ENCODE peak calls at places on chromosomes 7 and 10, in four cellular contexts. Y, F, C and Q are unnamed samples. For H3K36me3, the result is how much of the 10 kb centered on the place peaks cover.

GRCh38 chr10:33336606-33337334 is 2.3 kb upstream of the NRP1 start:
- DNase-seq in Y (no peak), F (no peak), C (no peak), Q (no peak)

GRCh38 chr7:19675816-19676215 is 33.0 kb downstream of the POLR1F start:
- DNase-seq in Y (no peak), F (no peak), C (no peak), Q (no peak)

GRCh38 chr7:55509322-55509721 is 63.0 kb downstream of the VOPP1 start:
- DNase-seq in Y (no peak), F (no peak), C (no peak), Q (no peak)

GRCh38 chr10:43259981-43260761 is 6.7 kb downstream of the RASGEF1A start:
- DNase-seq in Y (no peak), F (no peak), C (no peak), Q (no peak)

GRCh38 chr10:60238408-60239100 is 151.1 kb downstream of the ANK3 start:
- DNase-seq in Y (no peak), F (peak), C (no peak), Q (peak)

GRCh38 chr7:30727061-30727945 is 24.6 kb upstream of the INMT start:
- DNase-seq in Y (no peak), F (no peak), C (no peak), Q (no peak)

GRCh38 chr10:56181607-56182006 is 179.5 kb downstream of the ZWINT start:
- DNase-seq in Y (no peak), F (no peak), C (no peak), Q (no peak)

GRCh38 chr10:4101918-4102654 is 317.1 kb upstream of the KLF6 start:
- DNase-seq in Y (no peak), F (no peak), C (no peak), Q (no peak)

GRCh38 chr7:152435384-152436278 is at the start of gene KMT2C:
- DNase-seq in Y (no peak), F (no peak), C (peak), Q (no peak)

GRCh38 chr7:108660465-108660864 is 90.8 kb downstream of the DNAJB9 start:
- DNase-seq in Y (no peak), F (peak), C (peak), Q (no peak)

GRCh38 chr10:132447446-132448247 is 50.6 kb downstream of the PWWP2B start:
- DNase-seq in Y (peak), F (no peak), C (no peak), Q (no peak)

GRCh38 chr7:80218723-80219122 is 84.1 kb downstream of the GNAI1 start:
- DNase-seq in Y (peak), F (peak), C (no peak), Q (peak)

GRCh38 chr7:87878208-87878735 is 2.0 kb downstream of the DBF4 start:
- DNase-seq in Y (no peak), F (no peak), C (no peak), Q (no peak)

GRCh38 chr10:28734940-28735759 is 57.8 kb downstream of the BAMBI start:
- DNase-seq in Y (peak), F (peak), C (peak), Q (no peak)

GRCh38 chr10:95260909-95261552 is 29.8 kb downstream of the PDLIM1 start:
- DNase-seq in Y (no peak), F (no peak), C (no peak), Q (no peak)

GRCh38 chr10:86224354-86225097 is 142.1 kb downstream of the GRID1 start:
- DNase-seq in Y (no peak), F (no peak), C (no peak), Q (no peak)

GRCh38 chr10:124011464-124011863 is 81.9 kb downstream of the CHST15 start:
- DNase-seq in Y (no peak), F (no peak), C (no peak), Q (no peak)

GRCh38 chr10:91635401-91636400 is 2.8 kb upstream of the PPP1R3C start:
- DNase-seq in Y (peak), F (peak), C (peak), Q (peak)

GRCh38 chr7:132328760-132329159 is 247.5 kb downstream of the PLXNA4 start:
- DNase-seq in Y (no peak), F (no peak), C (no peak), Q (no peak)

GRCh38 chr7:52270301-52270700 is 765.1 kb upstream of the POM121L12 start:
- DNase-seq in Y (no peak), F (no peak), C (no peak), Q (no peak)

GRCh38 chr10:53598914-53599313 is 826.3 kb upstream of the MBL2 start:
- DNase-seq in Y (no peak), F (no peak), C (no peak), Q (no peak)

DNA sequence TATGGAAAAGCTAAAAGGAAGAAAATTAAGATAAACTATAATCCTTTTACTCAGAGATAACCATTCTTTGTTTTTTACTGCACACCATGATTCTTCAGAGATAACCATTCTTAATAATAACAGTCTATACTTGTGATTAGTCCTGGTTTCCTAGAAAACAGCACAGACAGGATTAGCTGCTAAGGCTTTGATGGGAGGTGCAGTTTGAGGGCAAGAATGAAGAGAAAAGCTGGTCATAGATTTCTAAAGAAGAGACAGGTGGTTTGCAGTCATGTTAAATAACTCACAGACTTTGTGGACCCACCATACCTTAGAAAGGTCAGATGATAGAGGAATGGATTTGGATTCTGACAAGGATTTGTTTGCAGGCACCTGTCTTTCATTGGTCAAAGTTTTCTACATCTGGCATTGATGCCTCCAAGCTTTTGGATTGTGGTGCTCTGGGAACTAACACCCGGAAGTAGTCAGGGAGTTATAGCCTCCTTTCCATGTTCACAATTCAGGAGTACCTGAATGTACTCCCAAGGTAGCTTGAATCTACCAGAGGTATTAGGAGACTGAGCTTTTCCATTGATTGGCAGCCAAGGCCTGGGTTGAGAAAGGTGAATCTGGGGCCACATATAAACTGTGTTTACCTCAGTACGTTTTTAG is 3.7 kb downstream of the SMC3 start:
- DNase-seq in Y (no peak), F (no peak), C (no peak), Q (no peak)
- H3K36me3 ChIP-seq in Y (under half), F (under half), C (half or more), Q (half or more)

DNA sequence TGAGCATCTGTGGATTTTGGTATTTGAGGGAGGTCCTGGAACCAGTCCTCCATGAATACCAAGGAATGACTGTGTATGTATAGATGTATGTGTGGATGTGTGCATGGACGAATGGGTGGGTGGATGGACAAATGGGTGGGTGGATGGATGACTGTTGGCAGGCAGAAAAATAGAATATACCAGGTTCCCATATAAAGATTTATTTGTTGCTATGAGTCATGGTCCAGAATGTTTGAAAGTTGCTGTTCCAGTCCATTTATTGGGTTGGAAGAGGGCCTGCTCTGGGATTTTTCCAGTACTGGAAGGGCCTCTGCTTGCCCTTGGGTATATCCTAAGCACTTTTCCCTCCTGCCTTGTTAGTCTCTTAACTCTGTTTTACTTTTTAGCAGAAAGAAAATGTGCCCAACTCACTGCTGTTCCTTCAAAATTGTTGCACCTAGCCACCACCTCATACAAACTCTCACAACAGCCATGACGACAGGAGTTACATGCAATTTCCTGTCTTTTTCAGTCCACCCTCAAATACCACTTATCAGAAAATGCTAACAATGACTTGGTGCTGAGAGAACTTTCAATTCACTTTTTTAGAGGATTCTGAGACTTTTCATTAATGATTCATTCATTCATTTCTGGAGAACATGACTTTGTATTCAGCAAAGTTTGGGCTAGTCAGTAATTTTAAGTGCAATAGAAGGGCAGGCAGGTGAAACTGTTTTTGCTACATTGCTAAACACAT is 108.1 kb downstream of the EEPD1 start:
- DNase-seq in Y (no peak), F (no peak), C (no peak), Q (no peak)
- TF ChIP-seq TCF7L2 in Y (no peak), F (no peak), C (no peak), Q (no peak)

GRCh38 chr10:125014086-125014830 is 72.3 kb downstream of the ZRANB1 start:
- DNase-seq in Y (no peak), F (no peak), C (no peak), Q (no peak)
- H3K36me3 ChIP-seq in Y (under half), F (under half), C (under half), Q (under half)

GRCh38 chr7:1694981-1695511 is 25.0 kb downstream of the ELFN1 start:
- DNase-seq in Y (no peak), F (no peak), C (no peak), Q (no peak)
- TF ChIP-seq TCF7L2 in Y (no peak), F (no peak), C (no peak), Q (no peak)

GRCh38 chr7:128843938-128844621 is 13.9 kb downstream of the FLNC start:
- DNase-seq in Y (no peak), F (no peak), C (no peak), Q (no peak)
- H3K36me3 ChIP-seq in Y (under half), F (under half), C (half or more), Q (under half)

GRCh38 chr10:122853665-122854313 is 8.1 kb upstream of the CUZD1 start:
- DNase-seq in Y (no peak), F (no peak), C (no peak), Q (no peak)

GRCh38 chr10:122854648-122855047 is 9.0 kb upstream of the CUZD1 start:
- DNase-seq in Y (no peak), F (no peak), C (no peak), Q (peak)

GRCh38 chr10:122859527-122859926 is 13.9 kb upstream of the CUZD1 start:
- DNase-seq in Y (no peak), F (no peak), C (no peak), Q (no peak)

GRCh38 chr10:122855745-122856144 is 10.1 kb upstream of the CUZD1 start:
- DNase-seq in Y (no peak), F (no peak), C (no peak), Q (no peak)

DNA sequence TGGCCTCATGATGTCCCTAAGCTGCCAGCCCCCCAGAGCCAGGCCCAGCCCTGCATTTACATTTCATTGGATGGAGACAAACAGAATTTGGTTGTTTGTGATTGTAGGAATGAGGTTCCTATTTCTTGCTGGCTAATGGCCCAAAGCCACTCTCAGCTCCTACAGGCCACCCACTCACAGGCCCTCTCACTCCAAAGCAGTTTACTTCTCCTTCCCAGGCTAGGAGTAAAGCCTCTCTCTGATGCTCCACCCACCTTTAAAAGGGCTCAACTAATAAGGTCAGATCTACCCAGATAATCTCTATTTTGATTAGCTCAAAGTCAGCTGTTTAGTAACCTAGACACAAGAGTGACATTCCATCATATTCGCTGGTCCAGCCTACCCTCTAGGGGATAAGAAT is 11.2 kb upstream of the CUZD1 start:
- DNase-seq in Y (no peak), F (no peak), C (no peak), Q (no peak)
- TF ChIP-seq TCF7L2 in Y (no peak), F (no peak), C (no peak), Q (no peak)

GRCh38 chr7:148750442-148751355 is 52.0 kb downstream of the CUL1 start:
- DNase-seq in Y (no peak), F (no peak), C (no peak), Q (no peak)
- H3K36me3 ChIP-seq in Y (under half), F (under half), C (under half), Q (under half)